ENCODE peak calls at places on chromosome 12, in nine cellular contexts. W, G, T, K, H, E, P, M and Q are unnamed samples.

GRCh38 chr12:56990648-56991318 is 15.6 kb downstream of the ZBTB39 start:
- DNase-seq in G (no peak), W (no peak), P (no peak), E (no peak), M (no peak), K (no peak), T (no peak), H (no peak), Q (no peak)

GRCh38 chr12:124432376-124432775 is 135.0 kb downstream of the NCOR2 start:
- DNase-seq in H (no peak), M (no peak), W (no peak), E (no peak), P (no peak), G (no peak), T (no peak), K (no peak), Q (no peak)

GRCh38 chr12:10901427-10901826 is 7.9 kb downstream of the TAS2R13 start:
- DNase-seq in H (no peak), P (no peak), E (no peak), T (no peak), W (no peak), G (no peak), M (no peak), K (no peak), Q (no peak)

GRCh38 chr12:79063258-79063657 is 198.7 kb downstream of the SYT1 start:
- DNase-seq in M (peak; percentile 37), K (no peak), P (peak; percentile 7), G (peak; percentile 46), H (no peak), T (no peak), E (no peak), W (no peak), Q (no peak)

GRCh38 chr12:121795029-121795977 is 1.8 kb upstream of the RHOF start:
- DNase-seq in E (peak; percentile 95), G (peak; percentile 89), P (peak; percentile 93), K (peak; percentile 90), T (peak; percentile 90), H (peak; percentile 73), M (peak; percentile 81), W (peak; percentile 91), Q (no peak)

GRCh38 chr12:119259483-119259882 is 75.0 kb upstream of the CCDC60 start:
- DNase-seq in P (no peak), M (no peak), H (no peak), G (no peak), K (no peak), T (no peak), W (no peak), E (no peak), Q (no peak)

GRCh38 chr12:124501080-124501642 is 66.3 kb downstream of the NCOR2 start:
- DNase-seq in H (no peak), G (no peak), T (no peak), K (no peak), M (no peak), E (peak; percentile 70), P (no peak), W (no peak), Q (no peak)

GRCh38 chr12:22083167-22083566 is 37.1 kb downstream of the CMAS start:
- DNase-seq in G (peak; percentile 71), K (peak; percentile 36), T (no peak), E (no peak), M (peak; percentile 35), W (no peak), H (no peak), P (peak; percentile 52), Q (no peak)

GRCh38 chr12:121579190-121579791 is 1.5 kb downstream of the KDM2B start:
- DNase-seq in W (peak; percentile 60), P (peak; percentile 52), E (peak; percentile 76), H (peak; percentile 15), G (peak; percentile 61), K (no peak), T (no peak), M (no peak), Q (no peak)

GRCh38 chr12:71315328-71315960 is 124.2 kb upstream of the LGR5 start:
- DNase-seq in P (peak; percentile 30), M (no peak), E (no peak), W (no peak), H (no peak), G (no peak), T (no peak), K (no peak), Q (no peak)

GRCh38 chr12:80636832-80637231 is 70.6 kb upstream of the MYF6 start:
- DNase-seq in T (no peak), M (no peak), E (no peak), H (no peak), W (no peak), K (no peak), G (peak; percentile 4), P (peak; percentile 28), Q (no peak)

GRCh38 chr12:98591209-98591608 is 2.3 kb upstream of the SLC25A3 start:
- DNase-seq in M (peak; percentile 32), W (no peak), G (peak; percentile 53), P (peak; percentile 30), E (no peak), T (no peak), K (no peak), H (no peak), Q (no peak)

GRCh38 chr12:52884526-52885293 is 20.2 kb downstream of the KRT8 start:
- DNase-seq in K (peak; percentile 74), H (peak; percentile 50), E (peak; percentile 87), G (peak; percentile 82), P (peak; percentile 74), M (peak; percentile 36), W (peak; percentile 75), T (peak; percentile 69), Q (no peak)

GRCh38 chr12:120713861-120714482 is 3.7 kb downstream of the UNC119B start:
- DNase-seq in H (peak; percentile 51), E (peak; percentile 83), P (peak; percentile 92), T (peak; percentile 63), G (peak; percentile 95), M (peak; percentile 82), K (peak; percentile 85), W (peak; percentile 69), Q (peak; percentile 35)

GRCh38 chr12:130031041-130031440 is 127.2 kb upstream of the TMEM132D start:
- DNase-seq in H (no peak), G (no peak), W (no peak), M (no peak), P (no peak), T (no peak), K (no peak), E (no peak), Q (no peak)

GRCh38 chr12:81070846-81071245 is 7.0 kb upstream of the ACSS3 start:
- DNase-seq in W (no peak), M (no peak), G (no peak), H (no peak), E (no peak), T (no peak), K (no peak), P (peak; percentile 18), Q (no peak)

GRCh38 chr12:91400249-91400648 is 217.6 kb upstream of the DCN start:
- DNase-seq in H (no peak), E (no peak), K (no peak), G (no peak), P (no peak), T (no peak), W (no peak), M (no peak), Q (no peak)

GRCh38 chr12:124586756-124587155 is 19.3 kb upstream of the NCOR2 start:
- DNase-seq in G (no peak), K (no peak), H (no peak), T (no peak), M (no peak), P (no peak), W (no peak), E (no peak), Q (no peak)

GRCh38 chr12:48816148-48816854 is 2.0 kb upstream of the CACNB3 start:
- DNase-seq in W (no peak), M (no peak), E (no peak), G (peak; percentile 30), P (peak; percentile 47), K (no peak), T (no peak), H (no peak), Q (no peak)

GRCh38 chr12:124565071-124565491 is 2.3 kb downstream of the NCOR2 start:
- DNase-seq in G (peak; percentile 39), K (no peak), W (peak; percentile 55), T (no peak), E (peak; percentile 89), M (no peak), H (no peak), P (no peak), Q (no peak)

GRCh38 chr12:109910254-109910968 is 10.3 kb downstream of the TCHP start:
- DNase-seq in G (no peak), P (no peak), W (no peak), T (no peak), K (no peak), M (no peak), H (no peak), E (no peak), Q (no peak)
- H3K4me3 ChIP-seq in G (no peak overlapping the region), P (no peak overlapping the region), W (no peak overlapping the region), T (no peak overlapping the region), K (no peak overlapping the region), M (no peak overlapping the region), H (no peak overlapping the region), E (no peak overlapping the region), Q (no peak overlapping the region)

GRCh38 chr12:6608592-6609311 is 1.6 kb upstream of the CHD4 start:
- DNase-seq in W (peak; percentile 69), H (no peak), G (peak; percentile 24), T (no peak), M (no peak), P (no peak), E (no peak), K (peak; percentile 58), Q (no peak)
- H3K4me3 ChIP-seq in W (no peak overlapping the region), H (no peak overlapping the region), G (no peak overlapping the region), T (no peak overlapping the region), M (no peak overlapping the region), P (no peak overlapping the region), E (no peak overlapping the region), K (no peak overlapping the region), Q (no peak overlapping the region)

GRCh38 chr12:29082522-29082921 is 66.6 kb upstream of the FAR2 start:
- DNase-seq in E (no peak), M (peak; percentile 10), T (no peak), K (no peak), P (peak; percentile 26), G (no peak), W (no peak), H (no peak), Q (no peak)
- H3K4me3 ChIP-seq in E (no peak overlapping the region), M (no peak overlapping the region), T (no peak overlapping the region), K (no peak overlapping the region), P (no peak overlapping the region), G (no peak overlapping the region), W (no peak overlapping the region), H (no peak overlapping the region), Q (no peak overlapping the region)

GRCh38 chr12:27012239-27012981 is 1.8 kb downstream of the TM7SF3 start:
- DNase-seq in P (no peak), G (no peak), W (no peak), E (no peak), K (no peak), M (no peak), T (no peak), H (no peak), Q (no peak)
- H3K4me3 ChIP-seq in P (no peak overlapping the region), G (no peak overlapping the region), W (no peak overlapping the region), E (no peak overlapping the region), K (peak overlapping the region; percentile 73), M (no peak overlapping the region), T (peak overlapping the region; percentile 88), H (no peak overlapping the region), Q (no peak overlapping the region)